ENCODE peak calls at places on chromosomes 12 and 14, in nine cellular contexts. Y is HTR-8/SVneo; N is GM13977; G is IMR-90; I is sciatic nerve; X is stimulated activated CD8-positive, alpha-beta memory T cell treated with anti-CD3 and anti-CD28 coated beads, Interleukin-4, amount 100 ng/mL, for 24 hours; L is cardiac fibroblast; F is NCI-H2081; T is fibroblast of villous mesenchyme. C is an unnamed sample.

GRCh38 chr12:68977909-68978610 is 45.1 kb upstream of the CPM start:
- DNase-seq in T (no peak), L (no peak), F (no peak), I (no peak), Y (no peak), X (no peak), G (no peak), N (no peak), C (no peak)

GRCh38 chr14:93430889-93431670 is at the start of gene UNC79:
- DNase-seq in T (no peak), G (no peak), F (peak; percentile 89), X (no peak), L (peak; percentile 2), N (no peak), I (no peak), Y (no peak), C (no peak)

GRCh38 chr12:52063986-52064649 is 5.7 kb upstream of the ATG101 start:
- DNase-seq in I (peak; percentile 83), X (no peak), F (no peak), T (peak; percentile 92), Y (no peak), L (peak; percentile 92), G (peak; percentile 97), N (no peak), C (no peak)

GRCh38 chr12:53505086-53505485 is 2.2 kb downstream of the NPFF start:
- DNase-seq in Y (no peak), X (no peak), F (no peak), I (no peak), T (no peak), G (peak; percentile 49), L (peak; percentile 79), N (no peak), C (no peak)

GRCh38 chr12:53093777-53094393 is 3.6 kb upstream of the IGFBP6 start:
- DNase-seq in N (no peak), X (no peak), G (peak; percentile 25), T (peak; percentile 53), F (no peak), I (no peak), Y (no peak), L (no peak), C (no peak)

GRCh38 chr12:106584104-106585064 is 1.6 kb downstream of the RFX4 start:
- DNase-seq in L (no peak), N (no peak), F (no peak), G (no peak), T (no peak), I (no peak), X (no peak), Y (no peak), C (peak; percentile 11)

GRCh38 chr14:73755434-73756014 is 41.3 kb upstream of the PNMA1 start:
- DNase-seq in T (peak; percentile 49), Y (no peak), I (no peak), G (no peak), L (peak; percentile 39), X (no peak), F (no peak), N (no peak), C (no peak)

GRCh38 chr12:49039421-49040363 is 20.9 kb downstream of the KMT2D start:
- DNase-seq in N (no peak), L (no peak), G (no peak), F (no peak), X (no peak), Y (no peak), T (no peak), I (no peak), C (no peak)

GRCh38 chr12:127722651-127723050 is 544.3 kb upstream of the TMEM132C start:
- DNase-seq in T (no peak), X (no peak), Y (no peak), G (no peak), N (no peak), F (no peak), L (no peak), I (no peak), C (no peak)

C was measured in GM12891.